ENCODE peak calls at places on chromosomes 6 and 20, in four cellular contexts. M, V, H and D are unnamed samples.

GRCh38 chr6:5084787-5085637 is at the start of gene PPP1R3G:
- DNase-seq in H (peak), M (peak), V (no peak), D (peak)

GRCh38 chr6:14951704-14952103 is 294.2 kb upstream of the JARID2 start:
- DNase-seq in V (no peak), M (no peak), H (no peak), D (no peak)

GRCh38 chr6:121435444-121436069 is at the start of gene GJA1:
- DNase-seq in V (no peak), H (peak), M (peak), D (no peak)

GRCh38 chr6:12637960-12638641 is 78.5 kb upstream of the PHACTR1 start:
- DNase-seq in M (peak), H (peak), V (peak), D (peak)

GRCh38 chr6:155399062-155399746 is 56.4 kb downstream of the NOX3 start:
- DNase-seq in H (no peak), M (no peak), V (no peak), D (no peak)

GRCh38 chr6:164148789-164149188 is 734.3 kb downstream of the QKI start:
- DNase-seq in M (no peak), H (no peak), V (no peak), D (no peak)

GRCh38 chr6:37170273-37171140 is 555 bp downstream of the PIM1 start:
- DNase-seq in H (peak), M (peak), V (no peak), D (peak)

GRCh38 chr6:169965239-169965638 is 213.8 kb downstream of the ERMARD start:
- DNase-seq in H (no peak), V (no peak), M (no peak), D (no peak)

GRCh38 chr6:19734519-19734918 is 102.7 kb upstream of the ID4 start:
- DNase-seq in H (no peak), M (no peak), V (no peak), D (no peak)

GRCh38 chr6:34475167-34476047 is 9.5 kb downstream of the PACSIN1 start:
- DNase-seq in V (no peak), H (no peak), M (no peak), D (no peak)

GRCh38 chr20:20837574-20838021 is 125.2 kb upstream of the RALGAPA2 start:
- DNase-seq in V (peak), H (peak), M (peak), D (peak)

GRCh38 chr6:111870054-111870750 is 3.0 kb downstream of the FYN start:
- DNase-seq in V (peak), H (no peak), M (no peak), D (peak)

GRCh38 chr20:33539129-33539528 is 49.2 kb downstream of the CBFA2T2 start:
- DNase-seq in H (no peak), M (no peak), V (no peak), D (no peak)

GRCh38 chr6:33392979-33393378 is 1.4 kb downstream of the KIFC1 start:
- DNase-seq in H (no peak), M (no peak), V (no peak), D (no peak)

GRCh38 chr6:33392168-33392947 is 735 bp downstream of the KIFC1 start:
- DNase-seq in M (no peak), V (peak), H (no peak), D (peak)

GRCh38 chr6:33390173-33390572 is 1.4 kb upstream of the KIFC1 start:
- DNase-seq in M (no peak), V (no peak), H (no peak), D (no peak)

GRCh38 chr6:33390767-33391277 is 801 bp upstream of the KIFC1 start:
- DNase-seq in H (no peak), M (no peak), V (no peak), D (no peak)

DNA sequence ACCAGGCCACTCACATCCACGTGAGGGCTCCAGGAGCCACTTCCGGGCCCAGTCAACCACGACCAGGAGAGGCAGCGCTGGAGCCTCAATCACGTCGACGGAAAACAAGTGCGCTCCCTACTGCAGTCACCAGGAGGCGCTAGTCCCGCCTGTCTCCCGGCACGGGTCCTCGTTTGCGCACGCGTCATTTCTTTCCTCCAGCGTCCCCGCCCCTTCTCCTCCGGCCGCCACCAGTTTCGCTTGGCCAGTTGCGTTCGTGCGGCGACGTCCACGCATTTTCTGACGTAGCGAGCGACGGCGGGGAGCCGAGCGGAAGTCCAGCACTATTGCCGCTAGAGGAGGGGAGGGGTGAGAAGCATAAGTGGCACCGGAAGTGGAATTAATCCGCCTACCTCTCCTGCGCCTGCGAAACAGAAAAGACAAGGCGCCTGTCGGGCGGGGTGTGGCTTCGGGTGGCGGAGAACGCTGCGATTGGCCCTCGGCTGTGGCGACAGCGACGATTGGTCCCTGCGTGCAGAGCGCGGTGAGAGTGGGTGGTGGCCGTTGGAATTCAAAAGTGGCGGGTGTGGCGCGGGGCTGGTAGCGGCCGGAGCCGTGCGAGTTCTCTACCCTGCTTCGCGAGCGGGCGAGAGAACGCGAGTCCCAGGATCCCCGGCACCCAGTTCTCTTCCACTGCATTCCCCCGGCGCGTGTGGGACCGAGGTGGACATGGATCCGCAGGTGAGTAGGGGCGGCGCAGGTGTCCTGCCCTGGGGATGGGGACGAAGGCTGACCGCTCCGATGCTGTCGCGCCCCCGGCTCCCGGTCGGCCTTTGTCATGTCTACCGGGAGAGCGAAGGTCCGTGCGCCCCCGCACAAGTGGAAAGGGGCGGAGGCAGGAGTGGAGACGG is at the start of gene KIFC1:
- DNase-seq in V (peak), H (peak), M (peak), D (peak)
- TF ChIP-seq POLR2A in V (peak), H (no peak), M (no peak), D (peak)

DNA sequence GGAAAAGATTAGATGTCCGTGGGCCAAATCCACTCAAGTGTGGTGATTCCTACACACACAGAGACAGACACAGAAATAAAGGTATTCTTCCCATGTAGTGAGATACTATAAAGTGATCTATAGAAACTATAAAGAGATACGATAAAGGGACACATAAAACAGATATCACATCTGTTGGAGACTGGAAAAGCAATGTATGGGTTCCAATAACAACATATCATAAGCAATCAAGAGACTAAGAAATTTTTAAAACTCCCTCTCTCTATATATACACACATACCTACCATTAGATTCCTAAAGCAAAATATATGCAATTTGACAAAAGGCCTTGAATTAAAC is 5.2 kb downstream of the PPP1R10 start:
- DNase-seq in V (no peak), M (no peak), H (no peak), D (no peak)
- TF ChIP-seq POLR2A in V (no peak), M (no peak), H (no peak), D (no peak)

GRCh38 chr20:54456423-54456822 is 19.0 kb upstream of the DOK5 start:
- DNase-seq in V (no peak), H (no peak), M (no peak), D (no peak)

GRCh38 chr20:54456972-54457371 is 18.4 kb upstream of the DOK5 start:
- DNase-seq in H (no peak), V (no peak), M (no peak), D (no peak)

GRCh38 chr20:54452277-54452676 is 23.1 kb upstream of the DOK5 start:
- DNase-seq in V (no peak), H (no peak), M (no peak), D (no peak)

GRCh38 chr20:54458219-54458618 is 17.2 kb upstream of the DOK5 start:
- DNase-seq in H (no peak), V (no peak), M (no peak), D (no peak)

GRCh38 chr20:54454982-54455381 is 20.4 kb upstream of the DOK5 start:
- DNase-seq in H (no peak), V (no peak), M (no peak), D (no peak)
- TF ChIP-seq POLR2A in H (no peak), V (no peak), M (no peak), D (no peak)

DNA sequence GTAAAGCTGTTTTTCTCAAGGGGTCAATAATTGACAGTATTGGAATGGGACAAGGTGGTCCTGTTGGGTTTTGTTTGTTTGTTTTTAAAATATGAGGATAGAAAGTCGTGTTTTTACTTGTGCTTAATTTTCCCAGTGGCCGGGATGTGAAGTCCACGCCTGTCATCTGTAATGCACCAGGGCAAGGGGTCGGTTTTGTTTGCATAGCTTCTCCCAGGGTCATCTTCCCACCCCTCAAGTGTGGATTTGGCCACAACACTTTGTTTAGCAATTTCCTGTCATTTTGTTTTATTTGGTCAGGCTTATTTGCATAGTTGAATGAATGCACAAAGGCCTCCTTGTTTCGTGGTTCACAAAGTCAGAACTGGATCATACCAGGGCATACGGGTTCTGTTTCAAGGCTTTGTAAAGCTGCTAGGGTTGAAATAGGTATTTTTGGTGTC is 29.8 kb downstream of the SYNJ2 start:
- DNase-seq in V (no peak), H (no peak), M (no peak), D (no peak)
- TF ChIP-seq POLR2A in V (no peak), H (no peak), M (no peak), D (no peak)

GRCh38 chr6:63597142-63598000 is 25.1 kb downstream of the LOC128125822 start:
- DNase-seq in M (no peak), H (no peak), V (no peak), D (no peak)

GRCh38 chr6:63599243-63599642 is 27.0 kb downstream of the LOC128125822 start:
- DNase-seq in V (no peak), M (no peak), H (no peak), D (no peak)

GRCh38 chr6:63598001-63598250 is 25.6 kb downstream of the LOC128125822 start:
- DNase-seq in V (no peak), M (no peak), H (no peak), D (no peak)

GRCh38 chr6:63598251-63599036 is 26.2 kb downstream of the LOC128125822 start:
- DNase-seq in V (peak), M (peak), H (peak), D (peak)
- TF ChIP-seq POLR2A in V (no peak), M (no peak), H (no peak), D (no peak)

GRCh38 chr20:17943343-17943742 is 25.3 kb downstream of the SNX5 start:
- DNase-seq in H (no peak), M (no peak), V (no peak), D (no peak)
- TF ChIP-seq POLR2A in H (no peak), M (no peak), V (no peak), D (no peak)

DNA sequence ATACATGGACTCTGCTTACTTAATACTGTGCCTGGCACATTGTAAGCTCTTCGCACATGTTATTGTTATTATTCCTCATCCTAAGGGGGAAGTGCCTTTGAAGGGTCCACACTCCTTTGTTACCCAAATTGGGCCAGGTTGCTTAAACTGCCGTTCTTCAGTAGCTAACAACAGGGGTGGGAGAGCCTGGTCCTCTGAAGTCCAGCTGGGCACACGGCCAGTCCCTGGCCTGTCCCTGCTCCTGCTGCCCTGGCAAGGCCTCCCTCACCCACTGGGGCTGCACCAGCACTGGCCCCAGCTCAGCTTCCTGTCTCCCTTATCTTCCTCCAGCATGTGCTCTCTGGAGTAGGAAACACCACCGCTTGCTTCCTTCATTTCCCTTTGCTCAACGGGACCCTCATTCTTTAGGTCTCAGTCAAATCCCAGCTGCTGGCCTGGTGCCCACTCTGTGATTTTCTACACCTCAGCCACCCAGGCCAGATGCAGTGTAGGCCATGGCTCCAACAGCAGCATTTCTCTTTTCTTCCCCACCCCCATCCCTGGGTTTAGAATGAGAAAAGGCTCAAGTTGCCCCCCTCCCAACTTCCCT is 5.5 kb upstream of the PROCR start:
- DNase-seq in V (peak), H (peak), M (no peak), D (no peak)
- TF ChIP-seq POLR2A in V (no peak), H (no peak), M (no peak), D (no peak)